ENCODE peak calls at places on chromosomes 6 and 20, in six cellular contexts. One of them, this sample, is unnamed.

GRCh38 chr6:14280766-14281293 is 163.3 kb downstream of the CD83 start:
- DNase-seq in sigmoid colon: no peak
- DNase-seq in stomach: no peak
- DNase-seq in A549: no peak
- DNase-seq in ovary: no peak
- DNase-seq in transverse colon: no peak
- DNase-seq in this sample: peak

GRCh38 chr6:73929421-73929820 is 233.4 kb downstream of the CD109 start:
- DNase-seq in sigmoid colon: no peak
- DNase-seq in A549: peak
- DNase-seq in transverse colon: no peak
- DNase-seq in ovary: no peak
- DNase-seq in stomach: no peak
- DNase-seq in this sample: no peak

GRCh38 chr6:125931733-125932450 is 24.7 kb upstream of the HINT3 start:
- DNase-seq in sigmoid colon: no peak
- DNase-seq in stomach: no peak
- DNase-seq in A549: no peak
- DNase-seq in ovary: no peak
- DNase-seq in transverse colon: no peak
- DNase-seq in this sample: no peak

GRCh38 chr6:70474751-70475150 is 61.4 kb downstream of the FAM135A start:
- DNase-seq in stomach: no peak
- DNase-seq in A549: no peak
- DNase-seq in ovary: no peak
- DNase-seq in sigmoid colon: no peak
- DNase-seq in transverse colon: no peak
- DNase-seq in this sample: no peak

GRCh38 chr20:46681032-46681854 is 8.0 kb downstream of the TP53RK start:
- DNase-seq in ovary: peak
- DNase-seq in A549: peak
- DNase-seq in sigmoid colon: no peak
- DNase-seq in stomach: peak
- DNase-seq in transverse colon: peak
- DNase-seq in this sample: peak

GRCh38 chr6:69391106-69391505 is 405.7 kb downstream of the LMBRD1 start:
- DNase-seq in stomach: no peak
- DNase-seq in sigmoid colon: no peak
- DNase-seq in ovary: no peak
- DNase-seq in transverse colon: no peak
- DNase-seq in A549: no peak
- DNase-seq in this sample: no peak

GRCh38 chr6:159720708-159721107 is 6.6 kb upstream of the WTAP start:
- DNase-seq in transverse colon: no peak
- DNase-seq in ovary: no peak
- DNase-seq in A549: peak
- DNase-seq in stomach: no peak
- DNase-seq in sigmoid colon: no peak
- DNase-seq in this sample: no peak

GRCh38 chr6:21190701-21191588 is 402.6 kb upstream of the SOX4 start:
- DNase-seq in sigmoid colon: no peak
- DNase-seq in stomach: no peak
- DNase-seq in A549: no peak
- DNase-seq in ovary: no peak
- DNase-seq in transverse colon: no peak
- DNase-seq in this sample: no peak

GRCh38 chr20:19583532-19584175 is 174.4 kb upstream of the RIN2 start:
- DNase-seq in A549: peak
- DNase-seq in stomach: peak
- DNase-seq in sigmoid colon: peak
- DNase-seq in ovary: peak
- DNase-seq in transverse colon: peak
- DNase-seq in this sample: no peak

GRCh38 chr6:131657630-131658111 is 20.6 kb downstream of the ENPP3 start:
- DNase-seq in stomach: no peak
- DNase-seq in transverse colon: no peak
- DNase-seq in sigmoid colon: no peak
- DNase-seq in A549: no peak
- DNase-seq in ovary: no peak
- DNase-seq in this sample: no peak

GRCh38 chr20:48846516-48847492 is 19.0 kb upstream of the PREX1 start:
- DNase-seq in transverse colon: peak
- DNase-seq in sigmoid colon: no peak
- DNase-seq in ovary: no peak
- DNase-seq in A549: peak
- DNase-seq in stomach: no peak
- DNase-seq in this sample: no peak

GRCh38 chr6:139820191-139820590 is 445.7 kb upstream of the CITED2 start:
- DNase-seq in ovary: no peak
- DNase-seq in stomach: no peak
- DNase-seq in A549: peak
- DNase-seq in transverse colon: no peak
- DNase-seq in sigmoid colon: no peak
- DNase-seq in this sample: no peak

GRCh38 chr6:13729891-13730290 is 18.3 kb upstream of the RANBP9 start:
- DNase-seq in transverse colon: no peak
- DNase-seq in stomach: no peak
- DNase-seq in ovary: no peak
- DNase-seq in sigmoid colon: no peak
- DNase-seq in A549: no peak
- DNase-seq in this sample: no peak

GRCh38 chr20:56411759-56412472 is at the start of gene CASS4:
- DNase-seq in A549: no peak
- DNase-seq in transverse colon: no peak
- DNase-seq in stomach: no peak
- DNase-seq in ovary: peak
- DNase-seq in sigmoid colon: no peak
- DNase-seq in this sample: no peak

GRCh38 chr6:138593100-138593877 is 94.0 kb upstream of the NHSL1 start:
- DNase-seq in ovary: peak
- DNase-seq in A549: peak
- DNase-seq in stomach: peak
- DNase-seq in sigmoid colon: peak
- DNase-seq in transverse colon: peak
- DNase-seq in this sample: no peak

GRCh38 chr20:5172903-5173463 is 46.2 kb downstream of the CDS2 start:
- DNase-seq in A549: no peak
- DNase-seq in ovary: no peak
- DNase-seq in transverse colon: no peak
- DNase-seq in stomach: no peak
- DNase-seq in sigmoid colon: no peak
- DNase-seq in this sample: no peak

GRCh38 chr20:60046011-60046413 is 87.8 kb downstream of the CDH26 start:
- DNase-seq in stomach: no peak
- DNase-seq in A549: no peak
- DNase-seq in sigmoid colon: no peak
- DNase-seq in transverse colon: no peak
- DNase-seq in ovary: no peak
- DNase-seq in this sample: no peak

GRCh38 chr20:22775256-22775655 is 190.9 kb upstream of the FOXA2 start:
- DNase-seq in sigmoid colon: no peak
- DNase-seq in A549: no peak
- DNase-seq in ovary: no peak
- DNase-seq in stomach: no peak
- DNase-seq in transverse colon: no peak
- DNase-seq in this sample: no peak

GRCh38 chr6:30643656-30644055 is 3.3 kb upstream of the C6orf136 start:
- DNase-seq in stomach: no peak
- DNase-seq in ovary: no peak
- DNase-seq in sigmoid colon: no peak
- DNase-seq in A549: no peak
- DNase-seq in transverse colon: no peak
- DNase-seq in this sample: no peak

DNA sequence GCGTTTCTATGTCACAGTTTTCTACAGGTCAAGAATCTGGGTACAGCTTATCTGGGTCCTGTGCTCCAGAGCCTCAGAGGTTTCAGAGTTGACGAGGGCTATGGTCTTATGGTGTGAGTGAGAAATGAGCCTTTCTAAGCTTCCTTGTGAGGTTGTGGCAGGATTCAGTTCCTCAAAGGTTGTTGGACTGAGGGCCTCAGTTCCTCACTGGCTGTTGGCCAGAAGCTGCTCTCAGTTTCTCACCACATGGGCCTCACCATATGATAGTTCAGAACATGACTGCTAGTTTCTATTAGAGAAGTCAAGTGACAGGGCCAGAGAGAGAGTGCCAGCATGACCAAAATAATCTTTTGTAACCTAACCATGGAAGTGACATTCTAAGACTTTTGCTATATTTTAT is 96.1 kb downstream of the NUS1 start:
- DNase-seq in transverse colon: peak
- DNase-seq in stomach: no peak
- DNase-seq in sigmoid colon: no peak
- DNase-seq in ovary: no peak
- DNase-seq in A549: no peak
- DNase-seq in this sample: peak
- TF ChIP-seq EP300 in transverse colon: no peak
- TF ChIP-seq EP300 in stomach: no peak
- TF ChIP-seq EP300 in sigmoid colon: no peak
- TF ChIP-seq EP300 in ovary: no peak
- TF ChIP-seq EP300 in A549: no peak
- TF ChIP-seq EP300 in this sample: no peak

GRCh38 chr6:128316258-128316952 is 204.0 kb downstream of the PTPRK start:
- DNase-seq in stomach: no peak
- DNase-seq in sigmoid colon: no peak
- DNase-seq in A549: no peak
- DNase-seq in transverse colon: no peak
- DNase-seq in ovary: no peak
- DNase-seq in this sample: no peak

GRCh38 chr6:128311944-128312570 is 208.3 kb downstream of the PTPRK start:
- DNase-seq in stomach: no peak
- DNase-seq in A549: no peak
- DNase-seq in sigmoid colon: no peak
- DNase-seq in transverse colon: no peak
- DNase-seq in ovary: no peak
- DNase-seq in this sample: no peak

GRCh38 chr6:128310061-128310460 is 210.3 kb downstream of the PTPRK start:
- DNase-seq in transverse colon: no peak
- DNase-seq in stomach: no peak
- DNase-seq in sigmoid colon: no peak
- DNase-seq in ovary: no peak
- DNase-seq in A549: no peak
- DNase-seq in this sample: no peak

GRCh38 chr6:128319946-128320345 is 200.5 kb downstream of the PTPRK start:
- DNase-seq in stomach: no peak
- DNase-seq in transverse colon: no peak
- DNase-seq in A549: no peak
- DNase-seq in sigmoid colon: no peak
- DNase-seq in ovary: no peak
- DNase-seq in this sample: no peak

DNA sequence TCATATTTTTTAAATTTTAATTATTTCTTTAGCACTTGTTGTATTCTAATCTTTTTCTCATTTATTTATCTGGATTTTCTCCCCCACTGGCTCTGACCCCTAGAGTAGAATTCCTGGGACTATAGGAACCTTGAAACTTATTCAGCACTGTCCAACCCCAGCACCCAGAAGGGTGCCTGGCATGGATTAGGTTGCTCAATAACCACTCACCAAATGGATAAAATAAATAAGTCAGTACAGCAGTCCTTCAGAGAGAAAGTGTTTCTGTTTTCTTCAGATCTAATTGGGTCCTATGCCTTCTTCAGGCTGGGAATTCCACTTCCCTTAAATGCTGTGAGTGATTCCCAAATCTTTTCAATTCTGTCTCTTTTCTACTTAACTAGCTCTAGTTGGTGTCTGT is 206.2 kb downstream of the PTPRK start:
- DNase-seq in ovary: no peak
- DNase-seq in stomach: no peak
- DNase-seq in sigmoid colon: no peak
- DNase-seq in A549: no peak
- DNase-seq in transverse colon: no peak
- DNase-seq in this sample: no peak
- TF ChIP-seq EP300 in ovary: no peak
- TF ChIP-seq EP300 in stomach: no peak
- TF ChIP-seq EP300 in sigmoid colon: no peak
- TF ChIP-seq EP300 in A549: no peak
- TF ChIP-seq EP300 in transverse colon: no peak
- TF ChIP-seq EP300 in this sample: no peak

GRCh38 chr20:61975411-61975810 is 90.3 kb downstream of the TAF4 start:
- DNase-seq in sigmoid colon: no peak
- DNase-seq in ovary: no peak
- DNase-seq in transverse colon: no peak
- DNase-seq in stomach: no peak
- DNase-seq in A549: no peak
- DNase-seq in this sample: no peak

GRCh38 chr20:61977387-61977786 is 88.3 kb downstream of the TAF4 start:
- DNase-seq in stomach: no peak
- DNase-seq in sigmoid colon: peak
- DNase-seq in ovary: no peak
- DNase-seq in A549: no peak
- DNase-seq in transverse colon: no peak
- DNase-seq in this sample: no peak

GRCh38 chr20:61976275-61976649 is 89.4 kb downstream of the TAF4 start:
- DNase-seq in sigmoid colon: no peak
- DNase-seq in A549: no peak
- DNase-seq in ovary: no peak
- DNase-seq in transverse colon: no peak
- DNase-seq in stomach: no peak
- DNase-seq in this sample: no peak

GRCh38 chr20:61978491-61978890 is 87.2 kb downstream of the TAF4 start:
- DNase-seq in transverse colon: no peak
- DNase-seq in sigmoid colon: peak
- DNase-seq in stomach: no peak
- DNase-seq in ovary: no peak
- DNase-seq in A549: no peak
- DNase-seq in this sample: no peak

DNA sequence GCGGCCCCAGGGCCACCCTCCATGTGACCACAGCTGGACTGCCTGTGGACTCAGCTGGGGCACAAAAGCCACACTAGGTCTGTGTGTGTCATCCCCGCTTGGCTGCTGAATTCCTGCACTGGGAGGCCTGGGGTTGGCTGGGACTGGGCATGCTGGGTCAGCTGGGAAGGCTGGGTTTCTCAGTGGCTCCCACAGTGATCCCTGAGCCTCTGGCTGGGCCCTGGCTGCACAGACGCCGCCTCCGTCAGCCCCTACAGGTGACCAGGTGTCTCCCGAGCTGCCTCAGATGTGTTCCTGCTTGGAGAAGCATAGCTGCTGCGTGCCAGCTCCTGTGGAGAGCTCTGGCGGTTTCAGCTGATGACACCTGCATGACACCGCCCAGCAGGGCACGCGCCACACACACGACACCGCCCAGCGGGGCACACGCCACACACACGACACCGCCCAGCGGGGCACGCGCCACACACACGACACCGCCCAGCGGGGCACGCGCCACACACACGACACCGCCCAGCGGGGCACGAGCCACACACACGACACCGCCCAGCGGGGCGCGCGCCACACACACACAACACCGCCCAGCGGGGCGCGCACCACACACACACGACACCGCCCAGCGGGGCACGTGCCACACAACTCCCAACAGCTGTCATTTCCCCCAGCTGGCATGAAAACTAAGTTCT is 88.9 kb downstream of the TAF4 start:
- DNase-seq in transverse colon: no peak
- DNase-seq in sigmoid colon: no peak
- DNase-seq in ovary: no peak
- DNase-seq in A549: no peak
- DNase-seq in stomach: no peak
- DNase-seq in this sample: peak
- TF ChIP-seq EP300 in transverse colon: no peak
- TF ChIP-seq EP300 in sigmoid colon: no peak
- TF ChIP-seq EP300 in ovary: no peak
- TF ChIP-seq EP300 in A549: no peak
- TF ChIP-seq EP300 in stomach: no peak
- TF ChIP-seq EP300 in this sample: no peak

GRCh38 chr6:31776961-31777666 is at the start of gene VWA7:
- DNase-seq in stomach: peak
- DNase-seq in transverse colon: peak
- DNase-seq in ovary: peak
- DNase-seq in sigmoid colon: no peak
- DNase-seq in A549: peak
- DNase-seq in this sample: peak
- TF ChIP-seq EP300 in stomach: no peak
- TF ChIP-seq EP300 in transverse colon: no peak
- TF ChIP-seq EP300 in ovary: no peak
- TF ChIP-seq EP300 in sigmoid colon: no peak
- TF ChIP-seq EP300 in A549: no peak
- TF ChIP-seq EP300 in this sample: no peak

This sample was measured in upper lobe of left lung.